ENCODE peak calls at places on chromosomes 12 and 14, in ten cellular contexts. M is HEK293T; H is HTR-8/SVneo; R is ACHN; T is astrocyte of the spinal cord; B is activated naive CD4-positive, alpha-beta T cell treated with Interleukin-2 at 50 U/mL for 16 hours; F is HT-29; J is kidney; X is body of pancreas; D is progenitor cell of endocrine pancreas. Q is an unnamed sample.

GRCh38 chr14:52919971-52920370 is 30.9 kb downstream of the FERMT2 start:
- DNase-seq in M (no peak), H (no peak), R (peak), T (peak), B (no peak), F (no peak), J (no peak), X (no peak), D (no peak), Q (no peak)

GRCh38 chr14:79295385-79295784 is 915.9 kb downstream of the DIO2 start:
- DNase-seq in M (no peak), H (no peak), R (no peak), T (no peak), B (no peak), F (no peak), J (no peak), X (no peak), D (no peak), Q (no peak)

GRCh38 chr14:35114036-35114435 is 7.8 kb downstream of the PPP2R3C start:
- DNase-seq in M (no peak), H (peak), R (no peak), T (peak), B (no peak), F (no peak), J (no peak), X (no peak), D (no peak), Q (no peak)

GRCh38 chr12:31645944-31646343 is 13.5 kb upstream of the ETFBKMT start:
- DNase-seq in M (no peak), H (no peak), R (no peak), T (no peak), B (no peak), F (no peak), J (no peak), X (no peak), D (no peak), Q (no peak)

GRCh38 chr14:91317381-91318313 is 73.1 kb upstream of the GPR68 start:
- DNase-seq in M (no peak), H (peak), R (no peak), T (no peak), B (peak), F (peak), J (peak), X (peak), D (no peak), Q (no peak)

GRCh38 chr12:41061189-41061588 is 126.9 kb upstream of the PDZRN4 start:
- DNase-seq in M (no peak), H (no peak), R (no peak), T (no peak), B (no peak), F (no peak), J (no peak), X (no peak), D (no peak), Q (no peak)

GRCh38 chr12:12899530-12900380 is 8.4 kb downstream of the GPRC5A start:
- DNase-seq in M (no peak), H (no peak), R (peak), T (peak), B (peak), F (peak), J (no peak), X (peak), D (no peak), Q (no peak)

GRCh38 chr12:6821271-6821673 is 349 bp upstream of the GPR162 start:
- DNase-seq in M (peak), H (peak), R (peak), T (peak), B (no peak), F (no peak), J (peak), X (peak), D (no peak), Q (no peak)

GRCh38 chr12:26919216-26919555 is 18.6 kb downstream of the INTS13 start:
- DNase-seq in M (no peak), H (no peak), R (no peak), T (no peak), B (no peak), F (no peak), J (no peak), X (no peak), D (no peak), Q (no peak)

GRCh38 chr12:120438495-120439198 is 734 bp downstream of the COX6A1 start:
- DNase-seq in M (no peak), H (no peak), R (peak), T (no peak), B (no peak), F (no peak), J (no peak), X (no peak), D (no peak), Q (no peak)

GRCh38 chr12:124565071-124565491 is 2.3 kb downstream of the NCOR2 start:
- DNase-seq in M (no peak), H (no peak), R (no peak), T (no peak), B (peak), F (no peak), J (peak), X (peak), D (peak), Q (no peak)

GRCh38 chr12:806116-806805 is 53.9 kb downstream of the WNK1 start:
- DNase-seq in M (peak), H (no peak), R (no peak), T (no peak), B (no peak), F (no peak), J (no peak), X (no peak), D (no peak), Q (no peak)

GRCh38 chr12:17661250-17661649 is 428.7 kb downstream of the RERGL start:
- DNase-seq in M (peak), H (no peak), R (no peak), T (no peak), B (no peak), F (no peak), J (no peak), X (no peak), D (no peak), Q (no peak)

GRCh38 chr14:95033851-95034622 is 123.3 kb downstream of the DICER1 start:
- DNase-seq in M (no peak), H (no peak), R (no peak), T (no peak), B (no peak), F (no peak), J (no peak), X (no peak), D (no peak), Q (no peak)

GRCh38 chr14:100278702-100279101 is 27.5 kb downstream of the SLC25A29 start:
- DNase-seq in M (no peak), H (peak), R (peak), T (peak), B (no peak), F (no peak), J (no peak), X (no peak), D (no peak), Q (peak)

GRCh38 chr14:88005050-88005481 is at the start of gene GPR65:
- DNase-seq in M (no peak), H (no peak), R (no peak), T (no peak), B (peak), F (no peak), J (no peak), X (peak), D (no peak), Q (no peak)

GRCh38 chr14:74888164-74889158 is 6.7 kb downstream of the DLST start:
- DNase-seq in M (no peak), H (no peak), R (no peak), T (peak), B (no peak), F (no peak), J (no peak), X (peak), D (no peak), Q (no peak)

GRCh38 chr12:87599459-87599858 is 429.7 kb downstream of the C12orf50 start:
- DNase-seq in M (no peak), H (no peak), R (no peak), T (no peak), B (no peak), F (no peak), J (no peak), X (no peak), D (no peak), Q (no peak)

GRCh38 chr14:102827716-102828115 is 50.5 kb downstream of the TRAF3 start:
- DNase-seq in M (no peak), H (no peak), R (no peak), T (peak), B (no peak), F (no peak), J (no peak), X (no peak), D (no peak), Q (no peak)

GRCh38 chr14:44613061-44613712 is 106.1 kb upstream of the FSCB start:
- DNase-seq in M (no peak), H (no peak), R (no peak), T (no peak), B (no peak), F (no peak), J (no peak), X (no peak), D (no peak), Q (no peak)